ENCODE peak calls at places on chromosomes 5 and 9, in six cellular contexts. R is Peyer's patch, U is anterior cingulate cortex, L is GM20000, X is NCI-H69, K is cardiac fibroblast. M is an unnamed sample.
A peak's percentile ranks its signal among the peaks of the same experiment; 100 is the strongest.

GRCh38 chr9:128191406-128192046 is at the start of gene CIZ1:
- DNase-seq in R (peak; percentile 88), U (peak; percentile 66), L (peak; percentile 98), X (peak; percentile 91), K (peak; percentile 86), M (no peak)

GRCh38 chr9:126569036-126569435 is 44.7 kb upstream of the LMX1B start:
- DNase-seq in R (no peak), U (no peak), L (no peak), X (no peak), K (peak; percentile 20), M (no peak)

GRCh38 chr5:181086410-181087229 is 44.3 kb downstream of the OR2V1 start:
- DNase-seq in R (no peak), U (no peak), L (no peak), X (no peak), K (no peak), M (no peak)

GRCh38 chr5:103021310-103021709 is 98.6 kb downstream of the GIN1 start:
- DNase-seq in R (no peak), U (no peak), L (no peak), X (no peak), K (no peak), M (no peak)

GRCh38 chr9:93053781-93054331 is 4.6 kb upstream of the SUSD3 start:
- DNase-seq in R (no peak), U (no peak), L (no peak), X (peak; percentile 48), K (no peak), M (no peak)

GRCh38 chr5:167821096-167821590 is 470.3 kb upstream of the WWC1 start:
- DNase-seq in R (no peak), U (no peak), L (no peak), X (no peak), K (peak; percentile 10), M (no peak)

GRCh38 chr5:151870820-151871219 is 53.8 kb downstream of the GLRA1 start:
- DNase-seq in R (no peak), U (no peak), L (no peak), X (no peak), K (no peak), M (peak; percentile 37)

GRCh38 chr5:169599451-169599850 is 15.9 kb downstream of the SPDL1 start:
- DNase-seq in R (no peak), U (no peak), L (no peak), X (no peak), K (peak; percentile 13), M (no peak)

GRCh38 chr5:2895196-2895595 is 143.7 kb upstream of the IRX2 start:
- DNase-seq in R (no peak), U (no peak), L (no peak), X (no peak), K (no peak), M (no peak)

GRCh38 chr9:9003184-9003583 is 1203.6 kb upstream of the DMAC1 start:
- DNase-seq in R (no peak), U (no peak), L (no peak), X (peak; percentile 73), K (no peak), M (no peak)

GRCh38 chr5:149012350-149012749 is 50.5 kb downstream of the SH3TC2 start:
- DNase-seq in R (no peak), U (no peak), L (no peak), X (peak; percentile 45), K (no peak), M (no peak)

GRCh38 chr5:77972545-77973252 is 196.6 kb upstream of the TBCA start:
- DNase-seq in R (no peak), U (no peak), L (peak; percentile 77), X (peak; percentile 87), K (no peak), M (no peak)

GRCh38 chr9:87071473-87071872 is 124.2 kb upstream of the GAS1 start:
- DNase-seq in R (no peak), U (no peak), L (no peak), X (no peak), K (no peak), M (no peak)

GRCh38 chr5:140041492-140042421 is 1.3 kb downstream of the NRG2 start:
- DNase-seq in R (peak; percentile 45), U (peak; percentile 17), L (peak; percentile 59), X (peak; percentile 56), K (peak; percentile 67), M (peak; percentile 47)

GRCh38 chr5:76367623-76368366 is 35.3 kb upstream of the IQGAP2 start:
- DNase-seq in R (no peak), U (no peak), L (peak; percentile 49), X (no peak), K (no peak), M (no peak)

GRCh38 chr9:101458955-101459631 is 23.5 kb upstream of the ALDOB start:
- DNase-seq in R (no peak), U (no peak), L (peak; percentile 53), X (peak; percentile 92), K (peak; percentile 76), M (no peak)

GRCh38 chr5:133741818-133742355 is 129.5 kb upstream of the FSTL4 start:
- DNase-seq in R (no peak), U (no peak), L (no peak), X (no peak), K (no peak), M (no peak)

GRCh38 chr5:96584712-96585111 is 77.5 kb upstream of the CAST start:
- DNase-seq in R (no peak), U (no peak), L (no peak), X (no peak), K (no peak), M (no peak)

GRCh38 chr5:143921525-143922311 is 109.8 kb downstream of the HMHB1 start:
- DNase-seq in R (no peak), U (no peak), L (no peak), X (no peak), K (peak; percentile 92), M (no peak)